ENCODE peak calls at places on chromosomes 5 and 9, in ten cellular contexts. A is neural progenitor cell; P is Panc1; O is trophoblast cell; X is CD4-positive, CD25-positive, alpha-beta regulatory T cell; H is CD4-positive, alpha-beta memory T cell; V is brain microvascular endothelial cell; D is lower lobe of right lung; E is vagina; T is SJSA1. S is an unnamed sample.

GRCh38 chr5:52987711-52988329 is 1.3 kb upstream of the ITGA2 start:
- DNase-seq in T (no peak), O (peak), X (no peak), D (no peak), P (peak), A (no peak), E (no peak), H (no peak), V (peak), S (no peak)

GRCh38 chr5:136364307-136364706 is 1.0 kb downstream of the TRPC7 start:
- DNase-seq in P (no peak), E (no peak), V (no peak), D (no peak), H (no peak), O (peak), X (no peak), T (no peak), A (peak), S (no peak)

GRCh38 chr5:59041355-59041754 is 458.5 kb downstream of the RAB3C start:
- DNase-seq in E (no peak), X (no peak), D (no peak), T (no peak), H (no peak), V (no peak), P (no peak), O (no peak), A (peak), S (no peak)

GRCh38 chr9:134531251-134531970 is 110.2 kb upstream of the COL5A1 start:
- DNase-seq in P (no peak), O (no peak), T (no peak), H (no peak), A (no peak), D (no peak), X (no peak), V (no peak), E (no peak), S (no peak)

GRCh38 chr9:85142461-85143401 is 473.2 kb downstream of the NTRK2 start:
- DNase-seq in E (no peak), P (peak), H (no peak), T (no peak), D (peak), X (no peak), O (peak), A (peak), V (no peak), S (no peak)

GRCh38 chr9:81146684-81147337 is 542.5 kb downstream of the TLE1 start:
- DNase-seq in D (no peak), V (no peak), P (peak), T (no peak), H (no peak), X (no peak), E (no peak), O (no peak), A (no peak), S (no peak)

GRCh38 chr5:55544341-55544740 is 9.6 kb upstream of the PLPP1 start:
- DNase-seq in H (no peak), X (no peak), E (no peak), O (no peak), T (no peak), A (no peak), P (no peak), V (no peak), D (no peak), S (no peak)

GRCh38 chr5:111997308-111998159 is 240.5 kb upstream of the NREP start:
- DNase-seq in H (no peak), X (no peak), O (peak), E (no peak), P (peak), A (no peak), D (no peak), T (peak), V (peak), S (no peak)

GRCh38 chr9:122827759-122828090 is 663 bp downstream of the PDCL start:
- DNase-seq in A (peak), H (no peak), T (no peak), E (no peak), O (peak), P (no peak), V (peak), D (no peak), X (no peak), S (no peak)

GRCh38 chr9:120931278-120932085 is 4.9 kb upstream of the TRAF1 start:
- DNase-seq in H (peak), V (no peak), O (peak), X (peak), A (no peak), D (no peak), P (peak), E (peak), T (peak), S (peak)

GRCh38 chr5:167671176-167671575 is 620.3 kb upstream of the WWC1 start:
- DNase-seq in X (no peak), A (no peak), T (no peak), V (no peak), P (no peak), H (no peak), D (no peak), E (no peak), O (peak), S (no peak)

GRCh38 chr9:38681747-38682227 is 38.1 kb downstream of the FAM240B start:
- DNase-seq in A (no peak), H (no peak), P (peak), E (no peak), V (peak), O (peak), X (no peak), D (no peak), T (peak), S (no peak)

GRCh38 chr5:142819292-142819691 is 49.1 kb downstream of the ARHGAP26 start:
- DNase-seq in P (no peak), D (no peak), O (peak), E (no peak), T (no peak), H (no peak), X (no peak), A (no peak), V (no peak), S (no peak)

GRCh38 chr9:75140261-75140660 is 51.9 kb downstream of the OSTF1 start:
- DNase-seq in D (no peak), E (no peak), X (no peak), T (no peak), O (no peak), P (no peak), A (no peak), H (no peak), V (no peak), S (no peak)

GRCh38 chr5:52560366-52560765 is 227.3 kb upstream of the ITGA1 start:
- DNase-seq in D (no peak), O (peak), H (no peak), E (no peak), T (no peak), V (no peak), X (no peak), P (no peak), A (no peak), S (no peak)

GRCh38 chr5:98468188-98468869 is 305.1 kb upstream of the RGMB start:
- DNase-seq in P (peak), T (no peak), X (no peak), D (no peak), O (peak), A (no peak), H (no peak), E (no peak), V (peak), S (no peak)

GRCh38 chr5:167665841-167666375 is 625.5 kb upstream of the WWC1 start:
- DNase-seq in T (no peak), D (no peak), A (peak), H (no peak), V (no peak), E (no peak), P (no peak), X (no peak), O (peak), S (no peak)

GRCh38 chr5:135825373-135826220 is 8.9 kb upstream of the SLC25A48 start:
- DNase-seq in A (peak), T (no peak), X (no peak), H (no peak), E (peak), D (no peak), P (no peak), O (no peak), V (no peak), S (no peak)

GRCh38 chr5:176647870-176648466 is 684 bp downstream of the TSPAN17 start:
- DNase-seq in E (no peak), D (peak), V (no peak), X (no peak), P (no peak), A (peak), T (peak), O (no peak), H (no peak), S (no peak)
- H3K27ac ChIP-seq in E (peak), D (peak), V (no peak), X (peak), P (peak), A (no peak), T (peak), O (no peak), H (peak), S (peak)

GRCh38 chr9:125632321-125633115 is 74.5 kb downstream of the MAPKAP1 start:
- DNase-seq in V (no peak), H (no peak), P (no peak), E (no peak), A (no peak), X (no peak), T (no peak), O (peak), D (no peak), S (no peak)
- H3K27ac ChIP-seq in V (no peak), H (no peak), P (no peak), E (no peak), A (no peak), X (no peak), T (no peak), O (no peak), D (peak), S (no peak)

GRCh38 chr9:18666987-18667772 is 193.2 kb downstream of the ADAMTSL1 start:
- DNase-seq in H (no peak), A (no peak), D (no peak), P (no peak), E (no peak), T (no peak), O (peak), X (no peak), V (no peak), S (no peak)

GRCh38 chr9:18662320-18662719 is 188.4 kb downstream of the ADAMTSL1 start:
- DNase-seq in H (no peak), T (no peak), A (no peak), X (no peak), O (no peak), P (no peak), E (no peak), D (no peak), V (no peak), S (no peak)

GRCh38 chr9:18668944-18669343 is 195.0 kb downstream of the ADAMTSL1 start:
- DNase-seq in T (no peak), X (no peak), D (no peak), A (no peak), E (no peak), H (no peak), O (no peak), P (no peak), V (no peak), S (no peak)

GRCh38 chr9:18666348-18666747 is 192.4 kb downstream of the ADAMTSL1 start:
- DNase-seq in O (peak), P (no peak), H (no peak), A (no peak), D (no peak), X (no peak), E (no peak), T (no peak), V (no peak), S (no peak)

DNA sequence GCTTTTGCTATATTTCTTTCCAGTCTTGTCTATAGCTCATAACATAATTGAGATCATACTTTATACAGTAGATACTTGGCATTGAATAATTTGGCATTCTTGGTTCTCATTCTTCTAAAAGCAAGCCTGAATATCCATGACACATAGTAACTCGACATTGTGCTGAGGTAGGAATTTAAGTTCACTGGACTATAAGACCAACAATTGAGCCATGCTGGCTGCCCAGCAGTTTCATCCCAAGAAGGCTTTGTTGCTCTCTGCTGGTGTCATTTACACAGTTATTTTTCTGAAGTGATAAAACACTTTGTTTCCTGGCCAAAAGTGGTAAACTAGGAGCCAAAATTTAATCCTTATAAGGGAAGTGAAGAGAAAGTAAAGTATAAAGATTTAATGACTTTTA is 192.0 kb downstream of the ADAMTSL1 start:
- DNase-seq in D (no peak), O (peak), X (no peak), E (no peak), P (no peak), V (no peak), H (no peak), A (no peak), T (no peak), S (no peak)
- H3K27ac ChIP-seq in D (no peak), O (no peak), X (no peak), E (no peak), P (no peak), V (no peak), H (no peak), A (no peak), T (no peak), S (no peak)

GRCh38 chr5:151253604-151253948 is 591 bp downstream of the GM2A start:
- DNase-seq in O (no peak), X (no peak), P (no peak), T (no peak), H (no peak), V (no peak), A (no peak), E (no peak), D (no peak), S (no peak)

GRCh38 chr5:151254533-151254932 is 1.5 kb downstream of the GM2A start:
- DNase-seq in D (no peak), H (no peak), T (no peak), X (no peak), O (no peak), V (no peak), P (no peak), E (no peak), A (no peak), S (no peak)

GRCh38 chr5:151252762-151253603 is at the start of gene GM2A:
- DNase-seq in P (peak), D (peak), V (peak), A (peak), O (peak), X (peak), E (peak), H (peak), T (peak), S (peak)

GRCh38 chr5:151257731-151258715 is 5.0 kb downstream of the GM2A start:
- DNase-seq in P (peak), X (no peak), O (peak), D (peak), V (no peak), T (no peak), E (no peak), H (no peak), A (no peak), S (no peak)

GRCh38 chr5:151255621-151256286 is 2.8 kb downstream of the GM2A start:
- DNase-seq in H (no peak), V (no peak), T (no peak), O (peak), X (no peak), E (no peak), P (no peak), A (no peak), D (no peak), S (no peak)
- H3K27ac ChIP-seq in H (no peak), V (no peak), T (no peak), O (no peak), X (no peak), E (no peak), P (no peak), A (no peak), D (no peak), S (no peak)

DNA sequence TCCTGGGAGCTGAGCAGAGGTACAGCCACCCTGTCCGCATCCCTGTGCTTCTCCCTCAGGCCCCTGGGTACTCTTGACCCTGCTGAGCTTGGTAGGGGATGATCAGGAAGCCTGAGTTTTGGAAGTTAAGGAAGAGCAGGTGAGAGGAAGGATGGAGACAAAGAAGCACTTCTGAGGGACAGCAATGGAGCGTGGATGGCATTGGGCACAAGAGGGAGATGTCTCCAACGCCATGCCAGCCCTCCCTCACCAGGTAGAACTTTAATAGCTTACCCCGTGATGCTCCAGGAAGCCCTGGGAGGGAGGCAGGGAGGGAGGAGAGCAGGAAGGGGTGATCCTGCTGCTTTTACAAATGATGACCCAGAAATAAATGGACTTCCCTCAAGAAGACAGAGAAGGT is 29.9 kb upstream of the SMU1 start:
- DNase-seq in V (no peak), T (no peak), O (no peak), D (no peak), H (no peak), P (no peak), X (no peak), A (no peak), E (no peak), S (no peak)
- H3K27ac ChIP-seq in V (no peak), T (no peak), O (peak), D (peak), H (no peak), P (no peak), X (no peak), A (no peak), E (no peak), S (no peak)

GRCh38 chr5:150440948-150441812 is 8.4 kb downstream of the RPS14 start:
- DNase-seq in O (no peak), P (no peak), E (no peak), H (no peak), A (no peak), X (no peak), T (no peak), V (no peak), D (no peak), S (no peak)

GRCh38 chr5:150441813-150442698 is 7.5 kb downstream of the RPS14 start:
- DNase-seq in D (no peak), X (no peak), E (no peak), H (no peak), P (no peak), O (no peak), A (no peak), T (no peak), V (no peak), S (no peak)

GRCh38 chr5:150444770-150445169 is 4.8 kb downstream of the RPS14 start:
- DNase-seq in A (no peak), X (no peak), P (no peak), T (no peak), D (no peak), H (no peak), O (no peak), E (no peak), V (no peak), S (no peak)

GRCh38 chr5:150443242-150444075 is 6.1 kb downstream of the RPS14 start:
- DNase-seq in T (no peak), A (no peak), X (no peak), P (no peak), E (no peak), V (no peak), O (no peak), D (no peak), H (peak), S (no peak)

GRCh38 chr5:150442699-150443080 is 6.8 kb downstream of the RPS14 start:
- DNase-seq in H (no peak), V (no peak), P (no peak), T (no peak), A (no peak), D (no peak), X (no peak), E (no peak), O (no peak), S (no peak)
- H3K27ac ChIP-seq in H (no peak), V (no peak), P (peak), T (no peak), A (no peak), D (no peak), X (no peak), E (no peak), O (no peak), S (no peak)